ENCODE peak calls at places on chromosomes 3 and 15, in ten cellular contexts. O, H, T, A, F, W, B, N, K and Y are unnamed samples.
A peak's percentile ranks its signal among the peaks of the same experiment; 100 is the strongest.

GRCh38 chr15:99566157-99566900 is 545 bp downstream of the MEF2A start:
- DNase-seq in O (no peak), H (no peak), T (no peak), A (no peak), F (peak; percentile 24), W (peak; percentile 20), B (no peak), N (peak; percentile 26), K (peak; percentile 11), Y (peak; percentile 4)

GRCh38 chr3:125073506-125073905 is 17.7 kb upstream of the HEG1 start:
- DNase-seq in O (no peak), H (no peak), T (no peak), A (no peak), F (no peak), W (no peak), B (no peak), N (no peak), K (no peak), Y (no peak)

GRCh38 chr15:75123395-75123794 is 78.3 kb upstream of the C15orf39 start:
- DNase-seq in O (peak; percentile 86), H (no peak), T (peak; percentile 18), A (no peak), F (no peak), W (peak; percentile 96), B (no peak), N (no peak), K (peak; percentile 80), Y (no peak)

GRCh38 chr15:62769604-62770003 is 272.9 kb upstream of the TPM1 start:
- DNase-seq in O (peak; percentile 27), H (no peak), T (no peak), A (no peak), F (no peak), W (peak; percentile 90), B (no peak), N (no peak), K (peak; percentile 72), Y (no peak)

GRCh38 chr15:88193415-88193814 is 63.1 kb downstream of the NTRK3 start:
- DNase-seq in O (no peak), H (no peak), T (no peak), A (no peak), F (no peak), W (no peak), B (no peak), N (no peak), K (no peak), Y (no peak)

GRCh38 chr3:27216955-27217552 is 152.1 kb downstream of the NEK10 start:
- DNase-seq in O (peak; percentile 19), H (no peak), T (no peak), A (no peak), F (no peak), W (peak; percentile 84), B (no peak), N (no peak), K (peak; percentile 78), Y (no peak)

GRCh38 chr3:22606938-22607337 is 596.2 kb upstream of the UBE2E2 start:
- DNase-seq in O (no peak), H (no peak), T (no peak), A (no peak), F (no peak), W (no peak), B (no peak), N (no peak), K (no peak), Y (no peak)

GRCh38 chr3:24678021-24678420 is 183.4 kb upstream of the THRB start:
- DNase-seq in O (no peak), H (no peak), T (no peak), A (no peak), F (no peak), W (no peak), B (no peak), N (no peak), K (no peak), Y (no peak)

GRCh38 chr15:40340038-40340739 is 550 bp downstream of the CCDC9B start:
- DNase-seq in O (peak; percentile 76), H (no peak), T (no peak), A (peak; percentile 91), F (no peak), W (peak; percentile 92), B (peak; percentile 61), N (no peak), K (no peak), Y (no peak)

GRCh38 chr3:127652246-127652995 is 20.3 kb upstream of the ABTB1 start:
- DNase-seq in O (peak; percentile 64), H (peak; percentile 36), T (peak; percentile 41), A (no peak), F (no peak), W (peak; percentile 71), B (peak; percentile 40), N (peak; percentile 12), K (peak; percentile 44), Y (no peak)

GRCh38 chr3:139204756-139205155 is 139.1 kb upstream of the MRPS22 start:
- DNase-seq in O (no peak), H (no peak), T (no peak), A (no peak), F (no peak), W (peak; percentile 26), B (no peak), N (no peak), K (peak; percentile 33), Y (no peak)

GRCh38 chr3:15405448-15406050 is 21.8 kb downstream of the METTL6 start:
- DNase-seq in O (peak; percentile 77), H (no peak), T (peak; percentile 30), A (no peak), F (no peak), W (peak; percentile 67), B (no peak), N (no peak), K (peak; percentile 65), Y (peak; percentile 51)

GRCh38 chr3:114111060-114111790 is 54.7 kb downstream of the QTRT2 start:
- DNase-seq in O (no peak), H (no peak), T (no peak), A (no peak), F (no peak), W (no peak), B (no peak), N (no peak), K (peak; percentile 13), Y (no peak)

GRCh38 chr3:171860830-171861535 is 17.8 kb downstream of the TMEM212 start:
- DNase-seq in O (peak; percentile 90), H (no peak), T (no peak), A (no peak), F (no peak), W (peak; percentile 88), B (peak; percentile 42), N (no peak), K (peak; percentile 87), Y (no peak)

GRCh38 chr15:84992157-84992940 is 10.7 kb downstream of the PDE8A start:
- DNase-seq in O (peak; percentile 69), H (peak; percentile 84), T (no peak), A (no peak), F (no peak), W (peak; percentile 81), B (no peak), N (no peak), K (peak; percentile 90), Y (no peak)

GRCh38 chr3:45442679-45443214 is 54.4 kb downstream of the LARS2 start:
- DNase-seq in O (no peak), H (no peak), T (no peak), A (no peak), F (no peak), W (no peak), B (no peak), N (no peak), K (no peak), Y (no peak)

GRCh38 chr15:63576441-63576840 is 20.7 kb upstream of the FBXL22 start:
- DNase-seq in O (no peak), H (no peak), T (no peak), A (no peak), F (no peak), W (peak; percentile 47), B (no peak), N (no peak), K (no peak), Y (no peak)

GRCh38 chr3:55481918-55482495 is 5.1 kb downstream of the WNT5A start:
- DNase-seq in O (peak; percentile 39), H (no peak), T (no peak), A (no peak), F (no peak), W (peak; percentile 77), B (no peak), N (no peak), K (peak; percentile 53), Y (no peak)

GRCh38 chr3:36606871-36607765 is 157.2 kb downstream of the DCLK3 start:
- DNase-seq in O (no peak), H (no peak), T (no peak), A (no peak), F (no peak), W (no peak), B (no peak), N (no peak), K (no peak), Y (no peak)

GRCh38 chr15:34248190-34248589 is 23.4 kb downstream of the EMC4 start:
- DNase-seq in O (no peak), H (no peak), T (no peak), A (no peak), F (no peak), W (no peak), B (no peak), N (no peak), K (peak; percentile 13), Y (no peak)

GRCh38 chr15:74843891-74844299 is 939 bp upstream of the ULK3 start:
- DNase-seq in O (no peak), H (no peak), T (no peak), A (no peak), F (no peak), W (no peak), B (no peak), N (no peak), K (no peak), Y (no peak)